ENCODE peak calls at places on chromosomes 6 and 20, in five cellular contexts. N, Y, F, H and V are unnamed samples.

GRCh38 chr6:157411368-157411767 is 30.4 kb downstream of the ZDHHC14 start:
- DNase-seq in F (no peak), H (no peak), N (no peak), Y (no peak), V (no peak)

GRCh38 chr6:44332585-44332984 is 9.9 kb upstream of the SPATS1 start:
- DNase-seq in N (peak), H (no peak), Y (no peak), F (no peak), V (no peak)

GRCh38 chr6:2396856-2397640 is 151.6 kb upstream of the GMDS start:
- DNase-seq in H (no peak), F (no peak), Y (peak), N (peak), V (no peak)

GRCh38 chr6:107832146-107833056 is 8.3 kb upstream of the SCML4 start:
- DNase-seq in F (no peak), N (no peak), H (no peak), Y (no peak), V (no peak)

GRCh38 chr6:148288566-148288965 is 54.1 kb upstream of the SASH1 start:
- DNase-seq in Y (no peak), F (no peak), N (no peak), H (no peak), V (no peak)

GRCh38 chr6:125101656-125102055 is 51.9 kb upstream of the TPD52L1 start:
- DNase-seq in N (peak), F (no peak), Y (no peak), H (no peak), V (no peak)

GRCh38 chr6:77620290-77620882 is 32.5 kb upstream of the MEI4 start:
- DNase-seq in Y (no peak), H (no peak), F (no peak), N (no peak), V (no peak)

GRCh38 chr6:42017021-42017643 is 33.2 kb upstream of the TAF8 start:
- DNase-seq in N (peak), F (no peak), H (no peak), Y (peak), V (no peak)

GRCh38 chr20:34403063-34403827 is 40.2 kb downstream of the ITCH start:
- DNase-seq in N (no peak), Y (no peak), H (no peak), F (no peak), V (no peak)

GRCh38 chr6:27237089-27237723 is 10.3 kb upstream of the PRSS16 start:
- DNase-seq in Y (peak), H (peak), N (peak), F (peak), V (no peak)

GRCh38 chr6:110688661-110689268 is 126.5 kb downstream of the CDK19 start:
- DNase-seq in N (no peak), F (no peak), H (no peak), Y (no peak), V (no peak)

GRCh38 chr6:166307981-166308768 is at the start of gene PRR18:
- DNase-seq in F (peak), N (no peak), H (peak), Y (no peak), V (peak)

GRCh38 chr20:36605309-36606170 is at the start of gene RAB5IF:
- DNase-seq in N (peak), H (peak), F (peak), Y (peak), V (peak)

GRCh38 chr6:148851683-148852556 is 105.1 kb downstream of the UST start:
- DNase-seq in Y (no peak), N (no peak), H (no peak), F (no peak), V (no peak)

GRCh38 chr6:82246370-82246769 is 1.2 kb downstream of the IBTK start:
- DNase-seq in Y (no peak), F (no peak), N (no peak), H (no peak), V (no peak)

GRCh38 chr6:154498340-154498934 is 12.0 kb downstream of the CNKSR3 start:
- DNase-seq in Y (no peak), F (no peak), H (no peak), N (no peak), V (no peak)

GRCh38 chr6:446418-447366 is 55.1 kb downstream of the IRF4 start:
- DNase-seq in Y (no peak), N (no peak), H (peak), F (no peak), V (no peak)

GRCh38 chr6:100126682-100127484 is 132.9 kb upstream of the MCHR2 start:
- DNase-seq in F (no peak), N (no peak), Y (no peak), H (peak), V (peak)

GRCh38 chr6:110063864-110064263 is 85.8 kb downstream of the GPR6 start:
- DNase-seq in H (peak), N (no peak), F (no peak), Y (no peak), V (peak)

GRCh38 chr6:13407709-13408695 is 79.4 kb downstream of the GFOD1 start:
- DNase-seq in N (peak), F (no peak), Y (peak), H (no peak), V (no peak)

GRCh38 chr6:169028343-169028742 is 225.3 kb downstream of the THBS2 start:
- DNase-seq in Y (no peak), N (no peak), F (no peak), H (no peak), V (no peak)

GRCh38 chr20:1817577-1818211 is 77.5 kb upstream of the SIRPA start:
- DNase-seq in H (no peak), F (no peak), Y (no peak), N (no peak), V (no peak)

GRCh38 chr20:51284871-51285270 is 257.6 kb downstream of the NFATC2 start:
- DNase-seq in Y (no peak), H (no peak), F (no peak), N (no peak), V (no peak)

GRCh38 chr6:39059496-39060310 is 11.1 kb downstream of the GLP1R start:
- DNase-seq in Y (no peak), F (no peak), N (no peak), H (no peak), V (no peak)

GRCh38 chr6:49906511-49906910 is 40.2 kb upstream of the CRISP1 start:
- DNase-seq in H (no peak), N (no peak), Y (no peak), F (no peak), V (no peak)

GRCh38 chr6:27280064-27280539 is 32.0 kb downstream of the POM121L2 start:
- DNase-seq in F (peak), N (peak), Y (peak), H (no peak), V (peak)

GRCh38 chr20:35106827-35107380 is 14.3 kb upstream of the TRPC4AP start:
- DNase-seq in Y (no peak), N (no peak), F (no peak), H (no peak), V (no peak)

GRCh38 chr6:103797738-103798137 is 1062.0 kb downstream of the HACE1 start:
- DNase-seq in Y (no peak), F (no peak), N (no peak), H (no peak), V (no peak)

GRCh38 chr20:51129201-51129671 is 106.3 kb upstream of the KCNG1 start:
- DNase-seq in N (no peak), F (no peak), H (no peak), Y (no peak), V (no peak)